ENCODE peak calls at places on chromosomes 7 and 10, in seven cellular contexts. A, T, F, P, I, D and L are unnamed samples.

GRCh38 chr10:106436123-106436740 is 728.3 kb downstream of the SORCS1 start:
- DNase-seq in A (no peak), T (no peak), F (no peak), D (no peak), I (no peak), P (no peak), L (no peak)

GRCh38 chr7:142535123-142535779 is 214.0 kb upstream of the PRSS1 start:
- DNase-seq in A (peak; percentile 69), F (peak; percentile 19), D (peak; percentile 35), P (no peak), T (peak; percentile 84), I (peak; percentile 69), L (peak; percentile 59)

GRCh38 chr7:28112883-28113540 is 67.6 kb downstream of the JAZF1 start:
- DNase-seq in D (no peak), I (no peak), F (no peak), A (no peak), P (peak; percentile 88), T (no peak), L (no peak)

GRCh38 chr7:25171516-25171915 is 46.5 kb upstream of the CYCS start:
- DNase-seq in D (no peak), P (no peak), T (no peak), F (no peak), A (no peak), I (no peak), L (no peak)

GRCh38 chr10:3099291-3100092 is 32.1 kb downstream of the PFKP start:
- DNase-seq in I (peak; percentile 46), T (no peak), D (no peak), P (no peak), F (no peak), A (no peak), L (no peak)

GRCh38 chr10:117925369-117925768 is 121.4 kb downstream of the RAB11FIP2 start:
- DNase-seq in I (no peak), F (no peak), D (no peak), A (no peak), P (no peak), T (no peak), L (no peak)

GRCh38 chr7:50633414-50633710 is 68.2 kb upstream of the DDC start:
- DNase-seq in T (no peak), D (no peak), A (no peak), P (no peak), F (no peak), I (no peak), L (no peak)

GRCh38 chr10:44828515-44829142 is 82.5 kb upstream of the TMEM72 start:
- DNase-seq in T (no peak), I (no peak), A (no peak), P (no peak), D (no peak), F (peak; percentile 56), L (no peak)

GRCh38 chr7:35725280-35725680 is 30.3 kb upstream of the HERPUD2 start:
- DNase-seq in A (no peak), P (no peak), F (no peak), I (no peak), T (no peak), D (peak; percentile 41), L (peak; percentile 59)

GRCh38 chr10:103923502-103923901 is 5.5 kb upstream of the STN1 start:
- DNase-seq in P (no peak), I (no peak), D (no peak), F (no peak), T (peak; percentile 70), A (no peak), L (no peak)

GRCh38 chr7:156764016-156764669 is 123.6 kb downstream of the RNF32 start:
- DNase-seq in T (peak; percentile 63), I (peak; percentile 51), A (peak; percentile 37), P (peak; percentile 22), F (peak; percentile 56), D (no peak), L (no peak)
- TF ChIP-seq CTCF in T (peak; percentile 88), I (peak; percentile 96), A (peak; percentile 82), P (peak; percentile 43), F (peak; percentile 76), D (no peak), L (no peak)

DNA sequence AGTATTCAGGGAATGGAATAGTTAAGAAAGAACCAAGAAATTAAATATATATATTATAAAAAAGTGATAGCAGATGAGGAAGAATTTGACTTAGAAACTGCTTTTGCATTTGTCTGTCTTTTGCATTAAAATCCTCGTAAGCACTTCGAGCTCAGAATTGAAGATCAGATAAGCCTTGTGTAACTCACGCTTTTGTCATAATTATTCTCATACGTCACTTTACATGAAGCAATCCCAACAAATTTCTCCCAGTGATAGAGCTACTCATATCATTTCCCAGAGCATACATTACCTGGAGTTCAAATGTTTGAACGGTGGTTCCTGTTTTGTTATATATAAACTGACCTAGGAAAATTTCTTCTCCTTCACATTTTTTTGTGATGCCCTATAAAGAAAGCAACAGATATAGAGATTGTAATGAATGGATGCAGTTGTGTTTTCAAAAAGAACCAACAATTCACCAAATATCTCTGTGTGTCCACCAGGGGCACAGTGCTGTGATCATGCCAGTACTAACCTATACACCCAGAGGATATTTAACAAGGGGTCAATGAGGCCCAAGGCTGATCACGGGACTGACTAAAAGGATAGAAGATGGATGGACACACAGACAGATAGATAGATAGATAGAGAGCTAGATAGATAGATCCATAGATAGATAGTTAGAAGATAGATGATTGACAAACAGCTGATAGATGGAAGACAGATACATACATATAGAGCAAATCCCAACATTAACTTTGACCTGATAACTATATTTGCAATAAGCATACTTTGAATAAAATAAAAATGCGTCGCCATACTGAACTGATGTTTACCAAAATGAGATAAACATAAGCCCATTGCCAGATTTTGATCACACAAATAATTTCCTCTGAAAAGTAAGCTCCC is 9.3 kb upstream of the HUS1 start:
- DNase-seq in P (no peak), A (no peak), I (no peak), F (no peak), T (peak; percentile 16), D (no peak), L (no peak)
- TF ChIP-seq CTCF in P (no peak), A (peak; percentile 25), I (peak; percentile 62), F (peak; percentile 19), T (peak; percentile 50), D (peak; percentile 13), L (peak; percentile 25)

GRCh38 chr10:70352401-70353097 is 29.9 kb downstream of the LRRC20 start:
- DNase-seq in P (no peak), A (no peak), I (no peak), D (no peak), F (no peak), T (no peak), L (no peak)
- TF ChIP-seq CTCF in P (no peak), A (no peak), I (no peak), D (no peak), F (no peak), T (no peak), L (no peak)

DNA sequence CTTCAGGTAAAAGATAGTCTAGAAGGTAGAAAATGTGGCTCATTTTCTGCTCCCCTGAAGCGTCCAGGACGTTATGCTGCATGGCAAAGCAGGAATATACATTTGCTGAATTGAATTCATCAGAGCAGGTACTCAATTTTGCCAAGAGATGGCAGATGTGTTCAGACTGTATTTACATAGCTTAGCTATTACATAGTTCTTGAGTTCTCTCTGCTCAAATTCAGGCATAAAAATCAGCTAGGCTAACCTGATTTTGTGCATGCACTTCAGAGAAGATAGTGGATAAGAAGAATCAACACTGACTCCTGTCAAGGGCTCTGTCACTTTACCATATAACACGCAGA is 209.2 kb upstream of the FAM3C start:
- DNase-seq in F (no peak), I (no peak), A (no peak), D (no peak), P (no peak), T (peak; percentile 11), L (no peak)
- TF ChIP-seq CTCF in F (peak; percentile 21), I (peak; percentile 19), A (peak; percentile 6), D (no peak), P (no peak), T (peak; percentile 32), L (no peak)

GRCh38 chr10:132788180-132788830 is 2.4 kb upstream of the NKX6-2 start:
- DNase-seq in P (no peak), A (no peak), F (no peak), T (peak; percentile 49), D (no peak), I (no peak), L (peak; percentile 78)
- TF ChIP-seq CTCF in P (no peak), A (no peak), F (peak; percentile 25), T (peak; percentile 16), D (no peak), I (peak; percentile 31), L (no peak)

GRCh38 chr7:16734148-16734726 is 19.3 kb upstream of the TSPAN13 start:
- DNase-seq in A (no peak), T (no peak), P (no peak), I (no peak), D (no peak), F (no peak), L (no peak)

GRCh38 chr7:16728811-16729210 is 24.7 kb upstream of the TSPAN13 start:
- DNase-seq in T (no peak), P (no peak), A (no peak), D (no peak), I (no peak), F (no peak), L (no peak)

GRCh38 chr7:16732828-16733227 is 20.7 kb upstream of the TSPAN13 start:
- DNase-seq in D (no peak), I (no peak), F (no peak), P (no peak), T (no peak), A (no peak), L (no peak)

GRCh38 chr7:16727736-16728135 is 25.8 kb upstream of the TSPAN13 start:
- DNase-seq in D (no peak), I (no peak), A (no peak), T (no peak), P (no peak), F (no peak), L (no peak)

DNA sequence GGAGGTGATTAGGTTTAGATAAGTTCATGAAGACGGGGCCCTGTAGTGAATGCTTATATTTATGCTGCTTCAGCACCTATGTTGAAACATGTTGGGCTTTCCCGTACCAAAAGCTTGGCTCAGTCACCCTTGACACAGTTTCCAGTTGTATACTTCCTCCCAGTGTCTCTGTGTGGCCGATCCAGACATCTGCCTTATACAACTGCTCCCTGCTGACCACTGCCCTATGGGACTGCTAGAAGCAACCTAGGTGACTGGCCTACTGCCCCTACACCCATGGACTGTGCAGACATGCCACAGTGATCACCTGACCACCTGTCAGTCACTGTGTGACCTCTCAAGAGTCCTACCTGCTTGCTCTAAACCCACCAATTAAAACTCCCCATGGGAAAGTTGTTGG is 22.6 kb upstream of the TSPAN13 start:
- DNase-seq in I (no peak), A (no peak), F (no peak), T (no peak), P (no peak), D (no peak), L (no peak)
- TF ChIP-seq CTCF in I (no peak), A (no peak), F (no peak), T (no peak), P (no peak), D (no peak), L (no peak)